ENCODE peak calls at places on chromosomes 3 and 15, in seven cellular contexts. D is thyroid gland, M is fibroblast of lung, E is lung, I is keratinocyte, G is body of pancreas, K is psoas muscle. J is an unnamed sample.

GRCh38 chr3:115788921-115789470 is 165.7 kb downstream of the GAP43 start:
- DNase-seq in M (peak; percentile 100), I (peak; percentile 96), E (no peak), G (no peak), D (no peak), K (no peak), J (no peak)

GRCh38 chr15:47846128-47846868 is 129.0 kb downstream of the SEMA6D start:
- DNase-seq in I (no peak), M (no peak), G (no peak), E (no peak), D (no peak), K (no peak), J (no peak)

GRCh38 chr15:72117448-72117697 is 577 bp downstream of the MYO9A start:
- DNase-seq in I (peak; percentile 11), E (peak; percentile 85), D (peak; percentile 84), K (peak; percentile 89), M (peak; percentile 82), G (peak; percentile 81), J (peak; percentile 70)

GRCh38 chr3:151639096-151639740 is 94.5 kb upstream of the AADACL2 start:
- DNase-seq in G (peak; percentile 7), E (no peak), I (no peak), D (no peak), K (no peak), M (no peak), J (no peak)

GRCh38 chr3:49492969-49493368 is 22.9 kb downstream of the DAG1 start:
- DNase-seq in I (no peak), M (no peak), K (no peak), D (no peak), G (no peak), E (no peak), J (no peak)

GRCh38 chr3:126960604-126960995 is 22.3 kb upstream of the PLXNA1 start:
- DNase-seq in K (peak; percentile 83), I (no peak), D (no peak), M (no peak), G (no peak), E (no peak), J (no peak)

GRCh38 chr3:63429905-63430304 is 151.8 kb downstream of the SYNPR start:
- DNase-seq in M (no peak), D (no peak), E (no peak), K (no peak), G (no peak), I (no peak), J (no peak)

GRCh38 chr3:179446501-179446900 is 4.8 kb downstream of the GNB4 start:
- DNase-seq in K (no peak), E (no peak), G (no peak), D (no peak), I (no peak), M (no peak), J (no peak)

GRCh38 chr3:101042996-101043686 is 49.9 kb upstream of the ABI3BP start:
- DNase-seq in G (no peak), E (no peak), D (no peak), M (peak; percentile 56), I (no peak), K (no peak), J (no peak)

GRCh38 chr3:127747751-127748521 is 74.4 kb downstream of the MGLL start:
- DNase-seq in D (peak; percentile 26), E (peak; percentile 75), M (peak; percentile 88), G (peak; percentile 66), I (no peak), K (peak; percentile 90), J (peak; percentile 67)

GRCh38 chr3:72338942-72339749 is 509.1 kb downstream of the SHQ1 start:
- DNase-seq in M (peak; percentile 98), G (peak; percentile 34), D (peak; percentile 9), I (peak; percentile 96), K (peak; percentile 83), E (peak; percentile 50), J (no peak)

GRCh38 chr3:190429681-190430080 is 20.0 kb downstream of the TMEM207 start:
- DNase-seq in D (no peak), K (no peak), G (no peak), M (peak; percentile 56), I (no peak), E (no peak), J (no peak)

GRCh38 chr15:97791824-97792792 is 168.4 kb upstream of the ARRDC4 start:
- DNase-seq in D (no peak), E (no peak), G (no peak), M (peak; percentile 6), I (no peak), K (no peak), J (no peak)

GRCh38 chr3:8650583-8651416 is 6.2 kb upstream of the SSUH2 start:
- DNase-seq in M (peak; percentile 43), K (no peak), D (no peak), E (no peak), G (no peak), I (no peak), J (peak; percentile 23)

GRCh38 chr3:154779571-154779970 is 300.5 kb upstream of the MME start:
- DNase-seq in K (no peak), E (no peak), M (peak; percentile 72), I (peak; percentile 9), D (no peak), G (no peak), J (no peak)

GRCh38 chr3:50651875-50652529 is 22.7 kb upstream of the DOCK3 start:
- DNase-seq in G (peak; percentile 19), E (no peak), I (no peak), D (peak; percentile 75), M (no peak), K (peak; percentile 26), J (no peak)

GRCh38 chr3:50652709-50653108 is 22.0 kb upstream of the DOCK3 start:
- DNase-seq in M (no peak), E (peak; percentile 50), D (peak; percentile 52), I (no peak), G (peak; percentile 44), K (peak; percentile 80), J (no peak)

GRCh38 chr3:50650018-50650417 is 24.7 kb upstream of the DOCK3 start:
- DNase-seq in D (no peak), I (no peak), E (no peak), M (no peak), G (no peak), K (no peak), J (no peak)

GRCh38 chr3:50649451-50649931 is 25.2 kb upstream of the DOCK3 start:
- DNase-seq in G (no peak), M (no peak), D (peak; percentile 79), K (peak; percentile 68), E (no peak), I (no peak), J (no peak)

GRCh38 chr3:50651445-50651844 is 23.3 kb upstream of the DOCK3 start:
- DNase-seq in K (peak; percentile 60), M (no peak), G (no peak), I (no peak), D (no peak), E (no peak), J (no peak)
- H3K4me1 ChIP-seq in K (peaks cover 30% of the 10 kb centered on the region), M (no peaks in the 10 kb centered on the region), G (no peaks in the 10 kb centered on the region), I (peaks cover 5% of the 10 kb centered on the region), D (peaks cover 12% of the 10 kb centered on the region), E (no peaks in the 10 kb centered on the region), J (no peaks in the 10 kb centered on the region)

GRCh38 chr15:66184492-66184891 is 69.1 kb downstream of the MEGF11 start:
- DNase-seq in I (no peak), G (no peak), M (no peak), D (no peak), E (no peak), K (no peak), J (no peak)
- TF ChIP-seq CTCF in I (no peak), G (no peak), M (no peak), D (no peak), E (no peak), K (no peak), J (no peak)

DNA sequence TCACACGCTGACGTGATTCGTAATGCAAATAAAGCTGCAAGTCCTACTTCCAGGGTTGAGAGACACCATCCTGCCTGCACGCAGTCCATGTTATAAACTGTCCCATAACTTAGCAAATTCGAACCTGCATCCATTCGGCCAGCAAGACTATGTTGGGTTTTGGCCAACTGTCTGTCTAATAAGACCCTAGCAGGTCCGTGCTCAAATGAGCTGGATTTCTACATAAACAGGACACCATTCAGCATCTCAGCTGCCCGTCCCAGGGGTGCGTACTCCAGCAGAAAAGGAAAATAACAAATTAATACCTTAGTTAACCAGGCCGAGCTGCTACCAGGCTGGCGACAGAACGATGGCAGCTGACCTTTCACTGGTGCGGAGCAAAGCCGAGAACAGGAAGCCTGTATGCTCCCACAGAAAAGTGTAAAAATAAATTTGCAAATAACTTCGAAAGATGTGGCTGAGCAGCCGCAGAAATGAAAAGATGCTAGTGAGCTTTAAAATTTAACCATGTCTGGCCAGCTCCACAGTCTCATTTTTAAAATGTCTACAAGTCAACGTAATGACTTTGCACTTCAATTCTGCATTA is 97.0 kb upstream of the SNRPA1 start:
- DNase-seq in E (no peak), K (no peak), D (no peak), I (no peak), G (no peak), M (no peak), J (no peak)
- H3K4me1 ChIP-seq in E (no peaks in the 10 kb centered on the region), K (no peaks in the 10 kb centered on the region), D (no peaks in the 10 kb centered on the region), I (no peaks in the 10 kb centered on the region), G (no peaks in the 10 kb centered on the region), M (no peaks in the 10 kb centered on the region), J (no peaks in the 10 kb centered on the region)

GRCh38 chr3:43481325-43481860 is 140.4 kb downstream of the ANO10 start:
- DNase-seq in D (peak; percentile 72), M (no peak), I (no peak), K (no peak), E (no peak), G (no peak), J (no peak)

GRCh38 chr3:43490640-43491185 is 131.1 kb downstream of the ANO10 start:
- DNase-seq in E (peak; percentile 39), G (no peak), K (no peak), D (peak; percentile 97), M (no peak), I (no peak), J (no peak)

GRCh38 chr3:43489918-43490317 is 131.9 kb downstream of the ANO10 start:
- DNase-seq in D (no peak), I (no peak), G (no peak), E (no peak), K (no peak), M (no peak), J (no peak)

GRCh38 chr3:43484926-43485488 is 136.8 kb downstream of the ANO10 start:
- DNase-seq in I (no peak), G (no peak), K (no peak), E (no peak), M (no peak), D (no peak), J (no peak)
- TF ChIP-seq CTCF in I (no peak), G (no peak), K (no peak), E (no peak), M (no peak), D (no peak), J (no peak)

GRCh38 chr15:85700767-85701166 is 94.0 kb downstream of the KLHL25 start:
- DNase-seq in G (no peak), D (no peak), E (no peak), K (no peak), M (no peak), I (no peak), J (no peak)

GRCh38 chr15:85706779-85707518 is 87.8 kb downstream of the KLHL25 start:
- DNase-seq in D (peak; percentile 20), I (no peak), M (peak; percentile 85), E (no peak), G (peak; percentile 29), K (no peak), J (no peak)

GRCh38 chr15:85704021-85704420 is 90.7 kb downstream of the KLHL25 start:
- DNase-seq in M (peak; percentile 36), K (no peak), G (peak; percentile 27), I (no peak), E (no peak), D (no peak), J (no peak)

GRCh38 chr15:85704720-85705119 is 90.0 kb downstream of the KLHL25 start:
- DNase-seq in E (no peak), K (no peak), I (no peak), D (peak; percentile 48), G (no peak), M (no peak), J (no peak)

GRCh38 chr15:85702321-85703230 is 92.1 kb downstream of the KLHL25 start:
- DNase-seq in D (no peak), I (no peak), E (no peak), M (peak; percentile 45), G (no peak), K (no peak), J (no peak)
- H3K4me1 ChIP-seq in D (peaks cover 54% of the 10 kb centered on the region), I (no peaks in the 10 kb centered on the region), E (peaks cover 41% of the 10 kb centered on the region), M (peaks cover 15% of the 10 kb centered on the region), G (peaks cover 55% of the 10 kb centered on the region), K (peaks cover 44% of the 10 kb centered on the region), J (peaks cover 3% of the 10 kb centered on the region)